ENCODE peak calls at places on chromosomes 5 and 9, in nine cellular contexts. J is effector memory CD4-positive, alpha-beta T cell; H is GM23248; B is keratinocyte; D is lower lobe of right lung; A is CD8-positive, alpha-beta memory T cell; P is heart left ventricle; Z is aorta; O is spleen. G is an unnamed sample. For H3K4me1 and H3K9me3, the result is how much of the 10 kb centered on the place peaks cover.

GRCh38 chr9:4985376-4986266 is 549 bp downstream of the JAK2 start:
- DNase-seq in J (peak), Z (peak), O (peak), B (no peak), D (peak), A (peak), H (peak), P (peak), G (peak)

GRCh38 chr5:79864364-79864763 is 126.7 kb downstream of the MTX3 start:
- DNase-seq in B (no peak), Z (no peak), P (no peak), A (no peak), D (no peak), O (no peak), H (no peak), J (no peak), G (no peak)

GRCh38 chr5:159395202-159395601 is 64.9 kb upstream of the IL12B start:
- DNase-seq in Z (no peak), J (no peak), B (no peak), H (no peak), P (no peak), A (no peak), D (no peak), O (no peak), G (no peak)

GRCh38 chr5:131209506-131210191 is 38.9 kb downstream of the LYRM7 start:
- DNase-seq in J (peak), D (no peak), P (no peak), B (no peak), A (peak), Z (no peak), O (no peak), H (no peak), G (no peak)

GRCh38 chr5:176614805-176615478 is 5.0 kb upstream of the GPRIN1 start:
- DNase-seq in H (peak), O (no peak), B (no peak), P (no peak), J (no peak), D (no peak), A (no peak), Z (no peak), G (peak)

GRCh38 chr5:141695627-141696180 is 13.7 kb upstream of the ARAP3 start:
- DNase-seq in D (no peak), Z (no peak), H (peak), B (no peak), O (no peak), P (peak), J (no peak), A (no peak), G (peak)

GRCh38 chr5:126605525-126605924 is 4.8 kb downstream of the PHAX start:
- DNase-seq in D (no peak), A (no peak), J (no peak), B (no peak), H (no peak), P (no peak), O (no peak), Z (no peak), G (no peak)

GRCh38 chr9:124676159-124676551 is 95.0 kb downstream of the NR6A1 start:
- DNase-seq in O (no peak), D (no peak), H (peak), B (no peak), P (no peak), Z (no peak), J (no peak), A (no peak), G (no peak)

GRCh38 chr5:135835766-135836165 is 1.3 kb downstream of the SLC25A48 start:
- DNase-seq in P (no peak), B (no peak), Z (peak), H (no peak), D (no peak), J (no peak), O (peak), A (no peak), G (no peak)

GRCh38 chr5:135833521-135833920 is 942 bp upstream of the SLC25A48 start:
- DNase-seq in D (no peak), A (no peak), B (no peak), Z (peak), J (no peak), O (peak), P (no peak), H (no peak), G (no peak)

GRCh38 chr5:135834639-135835529 is at the start of gene SLC25A48:
- DNase-seq in J (no peak), P (peak), A (no peak), O (peak), B (no peak), Z (peak), H (peak), D (no peak), G (peak)

GRCh38 chr5:135832941-135833340 is 1.5 kb upstream of the SLC25A48 start:
- DNase-seq in Z (peak), B (no peak), O (peak), D (no peak), H (no peak), P (no peak), J (no peak), A (no peak), G (no peak)

DNA sequence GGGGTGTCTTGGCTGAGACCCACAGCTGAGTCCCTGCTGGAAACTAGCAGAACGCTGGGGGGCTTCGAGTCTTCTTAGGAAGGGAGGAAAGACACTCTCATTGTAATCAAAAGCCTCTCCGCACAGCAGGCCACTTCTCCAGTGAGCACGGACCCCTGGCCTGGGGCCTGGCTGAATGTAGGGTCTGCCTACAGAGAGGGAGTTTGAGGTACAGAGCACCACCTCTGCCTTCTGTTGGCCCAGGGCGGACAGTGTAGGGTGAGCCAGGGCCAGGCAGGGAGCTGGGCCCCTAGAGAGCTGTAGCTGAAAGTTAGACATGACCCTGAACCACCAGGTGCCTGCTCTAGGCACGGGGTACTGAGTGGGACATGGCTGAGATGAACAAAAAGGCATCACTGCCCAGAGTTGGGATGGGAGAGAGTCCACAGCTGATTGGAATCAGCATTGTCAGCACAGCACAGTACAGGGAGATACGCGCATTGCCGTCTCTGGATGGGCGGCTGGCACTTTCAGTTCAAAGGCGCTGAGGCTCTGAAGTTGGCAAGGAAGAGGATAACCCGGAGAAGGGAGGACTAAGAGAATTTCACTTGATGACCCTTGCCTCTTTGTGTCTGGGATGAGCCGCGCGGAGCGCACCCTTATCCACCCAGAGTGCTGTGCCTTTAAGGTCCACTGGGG is 363 bp upstream of the SLC25A48 start:
- DNase-seq in D (no peak), Z (peak), J (no peak), A (no peak), P (no peak), O (peak), H (no peak), B (no peak), G (no peak)
- H3K4me1 ChIP-seq in D (under half), Z (under half), J (under half), A (under half), P (under half), O (under half), H (under half), B (under half), G (under half)

GRCh38 chr5:145946112-145946861 is 9.9 kb downstream of the SH3RF2 start:
- DNase-seq in H (peak), Z (no peak), B (peak), D (no peak), J (no peak), A (no peak), P (peak), O (no peak), G (no peak)

GRCh38 chr5:145944328-145944727 is 8.0 kb downstream of the SH3RF2 start:
- DNase-seq in A (no peak), P (no peak), O (no peak), B (no peak), H (no peak), J (no peak), Z (no peak), D (no peak), G (no peak)

GRCh38 chr5:145943674-145944121 is 7.3 kb downstream of the SH3RF2 start:
- DNase-seq in B (no peak), J (no peak), H (peak), O (no peak), Z (no peak), A (no peak), D (peak), P (peak), G (no peak)

GRCh38 chr5:145947581-145947980 is 11.2 kb downstream of the SH3RF2 start:
- DNase-seq in H (no peak), Z (no peak), A (no peak), B (no peak), O (no peak), D (no peak), J (no peak), P (no peak), G (no peak)

DNA sequence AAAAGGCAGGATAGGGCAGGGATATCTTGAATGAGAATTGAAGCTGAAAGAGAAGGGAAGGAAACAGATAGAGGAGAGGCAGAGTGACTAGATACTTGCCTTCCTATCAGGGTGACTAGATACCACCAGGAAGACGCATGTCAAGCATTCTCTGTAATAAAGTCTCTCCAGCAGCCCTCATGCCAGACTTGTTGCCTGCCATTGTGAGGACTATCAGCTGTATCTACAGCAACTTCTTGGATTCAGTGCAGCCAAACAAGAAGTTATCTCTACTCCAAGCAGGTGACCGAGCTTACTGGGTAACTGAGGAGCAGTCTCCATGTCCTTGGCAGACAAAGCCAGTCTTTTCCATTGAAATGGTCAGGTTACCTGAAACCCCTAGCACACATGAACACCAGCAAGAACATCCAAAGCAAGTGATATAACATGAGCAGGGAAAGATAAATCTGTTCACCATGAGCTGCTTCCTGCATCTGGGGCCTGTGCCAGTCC is 9.3 kb downstream of the SH3RF2 start:
- DNase-seq in D (no peak), J (no peak), A (no peak), O (no peak), Z (no peak), P (no peak), H (no peak), B (no peak), G (no peak)
- H3K27ac ChIP-seq in D (no peak), J (no peak), A (no peak), O (no peak), Z (no peak), P (no peak), H (no peak), B (peak), G (peak)

DNA sequence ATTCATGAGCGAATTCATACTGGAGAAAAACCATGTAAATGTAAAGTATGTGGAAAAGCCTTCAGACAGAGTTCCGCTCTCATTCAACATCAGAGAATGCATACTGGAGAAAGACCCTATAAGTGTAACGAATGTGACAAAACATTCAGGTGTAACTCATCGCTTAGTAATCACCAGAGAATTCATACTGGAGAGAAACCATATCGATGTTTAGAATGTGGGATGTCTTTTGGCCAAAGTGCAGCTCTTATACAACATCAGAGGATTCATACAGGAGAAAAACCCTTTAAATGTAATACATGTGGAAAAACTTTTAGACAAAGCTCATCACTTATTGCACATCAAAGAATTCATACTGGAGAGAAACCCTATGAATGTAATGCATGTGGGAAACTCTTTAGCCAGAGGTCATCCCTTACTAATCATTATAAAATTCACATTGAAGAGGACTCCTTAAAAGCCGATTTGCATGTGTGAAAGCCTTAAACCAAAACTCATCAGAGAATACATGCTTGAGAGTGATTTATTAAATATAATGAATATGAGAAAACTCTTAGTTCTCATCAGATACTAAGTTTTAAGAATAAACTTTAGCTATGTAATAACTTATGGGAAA is 11.8 kb upstream of the ZFP2 start:
- DNase-seq in B (no peak), J (no peak), Z (no peak), A (no peak), H (no peak), D (no peak), P (no peak), O (no peak), G (no peak)
- H3K9me3 ChIP-seq in B (under half), J (half or more), Z (under half), A (half or more), H (under half), D (half or more), P (half or more), O (half or more), G (under half)

GRCh38 chr5:149427374-149427773 is 48.3 kb upstream of the IL17B start:
- DNase-seq in D (no peak), H (no peak), P (no peak), A (no peak), J (no peak), Z (no peak), O (no peak), B (no peak), G (no peak)

GRCh38 chr5:149425729-149426128 is 46.6 kb upstream of the IL17B start:
- DNase-seq in Z (no peak), P (no peak), O (no peak), B (no peak), D (no peak), H (no peak), J (no peak), A (peak), G (no peak)

GRCh38 chr5:149428032-149428431 is 48.9 kb upstream of the IL17B start:
- DNase-seq in J (no peak), O (no peak), P (no peak), D (no peak), B (no peak), Z (no peak), H (no peak), A (no peak), G (no peak)

GRCh38 chr5:149424371-149425315 is 45.6 kb upstream of the IL17B start:
- DNase-seq in J (no peak), D (no peak), P (peak), O (no peak), B (no peak), A (peak), H (no peak), Z (no peak), G (peak)

GRCh38 chr5:149426931-149427330 is 47.8 kb upstream of the IL17B start:
- DNase-seq in B (no peak), P (no peak), Z (no peak), D (no peak), A (no peak), J (no peak), H (no peak), O (no peak), G (no peak)
- H3K4me1 ChIP-seq in B (under half), P (under half), Z (under half), D (half or more), A (under half), J (under half), H (under half), O (under half), G (under half)

GRCh38 chr5:6734243-6734695 is 21.0 kb downstream of the TENT4A start:
- DNase-seq in B (no peak), H (peak), D (no peak), Z (peak), O (peak), A (no peak), J (no peak), P (peak), G (peak)
- H3K27ac ChIP-seq in B (no peak), H (peak), D (no peak), Z (no peak), O (no peak), A (no peak), J (no peak), P (no peak), G (no peak)

GRCh38 chr5:51378415-51378777 is 4.9 kb upstream of the ISL1 start:
- DNase-seq in J (no peak), P (no peak), O (no peak), B (no peak), A (no peak), Z (no peak), H (no peak), D (no peak), G (no peak)
- H3K9me3 ChIP-seq in J (under half), P (under half), O (under half), B (under half), A (under half), Z (under half), H (under half), D (under half), G (under half)

GRCh38 chr5:52799983-52800393 is 12.3 kb downstream of the ITGA1 start:
- DNase-seq in B (peak), J (peak), O (peak), H (peak), P (peak), A (peak), D (peak), Z (peak), G (peak)
- H3K4me1 ChIP-seq in B (under half), J (under half), O (under half), H (under half), P (under half), A (under half), D (half or more), Z (under half), G (under half)

GRCh38 chr9:121844090-121844489 is 192.7 kb downstream of the DAB2IP start:
- DNase-seq in A (no peak), J (no peak), P (no peak), H (no peak), Z (no peak), B (no peak), D (no peak), O (no peak), G (no peak)

GRCh38 chr9:121840838-121841760 is 189.7 kb downstream of the DAB2IP start:
- DNase-seq in P (no peak), J (no peak), B (no peak), A (no peak), Z (peak), H (no peak), O (peak), D (no peak), G (no peak)

GRCh38 chr9:121842612-121842978 is 191.2 kb downstream of the DAB2IP start:
- DNase-seq in O (no peak), D (no peak), A (no peak), J (no peak), Z (no peak), B (no peak), P (no peak), H (peak), G (no peak)

GRCh38 chr9:121839726-121840500 is 188.5 kb downstream of the DAB2IP start:
- DNase-seq in P (no peak), B (no peak), D (no peak), J (no peak), A (no peak), O (peak), Z (peak), H (no peak), G (no peak)

GRCh38 chr9:121841771-121842611 is 190.6 kb downstream of the DAB2IP start:
- DNase-seq in H (peak), O (no peak), Z (peak), D (no peak), P (no peak), B (no peak), J (no peak), A (no peak), G (no peak)
- H3K27ac ChIP-seq in H (no peak), O (no peak), Z (no peak), D (no peak), P (no peak), B (no peak), J (no peak), A (no peak), G (no peak)

DNA sequence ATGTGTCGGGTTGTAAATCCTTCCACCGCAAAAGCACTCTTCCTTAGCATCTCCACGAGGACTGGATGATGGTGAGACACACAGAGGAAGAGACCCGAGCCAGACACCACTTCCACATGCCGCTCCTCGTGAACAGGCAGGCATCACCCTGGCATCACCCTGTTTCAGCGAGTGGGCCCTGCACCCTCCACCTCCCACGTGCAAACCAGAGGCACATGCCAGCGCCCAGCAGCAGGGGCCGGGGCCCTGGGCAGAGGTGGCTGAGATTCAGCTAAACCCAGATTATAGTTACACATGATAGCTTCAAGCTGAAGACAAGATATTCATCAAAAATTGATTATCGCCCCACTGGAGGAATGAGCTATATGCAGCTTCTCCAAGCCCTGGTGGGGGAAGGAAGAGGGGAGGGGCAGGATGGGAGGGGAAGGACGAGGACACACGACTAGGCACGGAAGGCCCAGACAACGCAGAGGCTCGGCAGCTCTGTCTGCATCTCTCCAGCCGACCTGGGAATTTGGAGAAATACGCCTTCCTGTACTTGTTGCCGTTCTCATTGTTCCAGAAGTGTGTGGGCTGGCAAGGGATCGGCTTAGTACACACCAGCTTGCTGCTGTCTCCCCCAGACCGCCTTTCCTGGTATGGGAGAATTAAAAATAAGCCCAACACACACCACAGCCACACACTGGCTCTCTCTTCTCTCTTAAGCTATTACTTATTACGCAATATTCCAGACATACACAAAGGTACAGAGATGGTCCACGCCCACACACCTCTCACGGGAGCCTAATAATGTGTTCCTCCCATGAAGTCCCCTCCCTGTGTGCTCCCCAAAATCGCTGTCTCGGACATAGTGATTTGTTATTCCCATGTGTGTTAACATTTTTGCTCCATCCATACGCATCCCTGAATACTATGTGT is 50.4 kb upstream of the ZNF354A start:
- DNase-seq in B (no peak), P (no peak), H (no peak), D (no peak), A (no peak), O (no peak), J (no peak), Z (peak), G (no peak)
- H3K9me3 ChIP-seq in B (under half), P (under half), H (under half), D (under half), A (under half), O (under half), J (under half), Z (under half), G (under half)

G was measured in right cardiac atrium.